ENCODE peak calls at places on chromosomes 11 and 22, in four cellular contexts. One of them, this sample, is unnamed.

GRCh38 chr11:44632466-44633123 is 67.1 kb downstream of the CD82 start:
- DNase-seq in HepG2: peak; percentile 49
- DNase-seq in K562: peak; percentile 69
- DNase-seq in GM12878: no peak
- DNase-seq in this sample: peak; percentile 57

GRCh38 chr22:37187552-37187890 is 526 bp downstream of the C1QTNF6 start:
- DNase-seq in K562: no peak
- DNase-seq in GM12878: no peak
- DNase-seq in HepG2: no peak
- DNase-seq in this sample: no peak

GRCh38 chr22:17077255-17077654 is 7.5 kb upstream of the IL17RA start:
- DNase-seq in K562: no peak
- DNase-seq in GM12878: no peak
- DNase-seq in HepG2: no peak
- DNase-seq in this sample: no peak

GRCh38 chr11:80182906-80183305 is 742.1 kb upstream of the TENM4 start:
- DNase-seq in K562: no peak
- DNase-seq in HepG2: no peak
- DNase-seq in GM12878: no peak
- DNase-seq in this sample: no peak

GRCh38 chr11:134357545-134357839 is 25.7 kb downstream of the GLB1L2 start:
- DNase-seq in K562: no peak
- DNase-seq in GM12878: no peak
- DNase-seq in HepG2: no peak
- DNase-seq in this sample: no peak

GRCh38 chr22:33328789-33329296 is 270.7 kb upstream of the SYN3 start:
- DNase-seq in HepG2: peak; percentile 55
- DNase-seq in K562: no peak
- DNase-seq in GM12878: no peak
- DNase-seq in this sample: no peak

GRCh38 chr11:72781063-72781312 is 12.9 kb downstream of the STARD10 start:
- DNase-seq in GM12878: no peak
- DNase-seq in K562: no peak
- DNase-seq in HepG2: no peak
- DNase-seq in this sample: no peak

GRCh38 chr11:9146477-9146876 is 55.1 kb upstream of the SCUBE2 start:
- DNase-seq in HepG2: no peak
- DNase-seq in K562: no peak
- DNase-seq in GM12878: no peak
- DNase-seq in this sample: no peak

GRCh38 chr22:26383968-26384576 is 45.0 kb upstream of the ASPHD2 start:
- DNase-seq in GM12878: no peak
- DNase-seq in HepG2: no peak
- DNase-seq in K562: no peak
- DNase-seq in this sample: no peak

GRCh38 chr11:21909145-21909544 is 283.7 kb upstream of the ANO5 start:
- DNase-seq in GM12878: no peak
- DNase-seq in HepG2: no peak
- DNase-seq in K562: no peak
- DNase-seq in this sample: no peak

GRCh38 chr11:102341844-102342318 is 5.1 kb upstream of the BIRC2 start:
- DNase-seq in GM12878: peak; percentile 76
- DNase-seq in K562: peak; percentile 80
- DNase-seq in HepG2: peak; percentile 78
- DNase-seq in this sample: no peak

GRCh38 chr22:40392618-40393017 is 22.2 kb downstream of the SGSM3 start:
- DNase-seq in GM12878: no peak
- DNase-seq in K562: no peak
- DNase-seq in HepG2: no peak
- DNase-seq in this sample: no peak

GRCh38 chr11:10931761-10932700 is 74.2 kb upstream of the ZBED5 start:
- DNase-seq in HepG2: no peak
- DNase-seq in GM12878: no peak
- DNase-seq in K562: no peak
- DNase-seq in this sample: no peak

GRCh38 chr22:46830001-46830715 is 67.7 kb downstream of the TBC1D22A start:
- DNase-seq in HepG2: no peak
- DNase-seq in GM12878: no peak
- DNase-seq in K562: no peak
- DNase-seq in this sample: no peak

GRCh38 chr11:111635706-111636045 is 33.4 kb downstream of the SIK2 start:
- DNase-seq in K562: peak; percentile 9
- DNase-seq in HepG2: no peak
- DNase-seq in GM12878: no peak
- DNase-seq in this sample: no peak

GRCh38 chr11:118618115-118618990 is 10.9 kb downstream of the PHLDB1 start:
- DNase-seq in GM12878: no peak
- DNase-seq in K562: no peak
- DNase-seq in HepG2: no peak
- DNase-seq in this sample: no peak

GRCh38 chr11:71183878-71184277 is 68.5 kb downstream of the SHANK2 start:
- DNase-seq in GM12878: no peak
- DNase-seq in K562: no peak
- DNase-seq in HepG2: no peak
- DNase-seq in this sample: no peak

GRCh38 chr11:16920559-16920958 is 93.7 kb downstream of the PLEKHA7 start:
- DNase-seq in HepG2: no peak
- DNase-seq in K562: no peak
- DNase-seq in GM12878: no peak
- DNase-seq in this sample: no peak
- TF ChIP-seq JUND in HepG2: no peak
- TF ChIP-seq JUND in K562: no peak
- TF ChIP-seq JUND in GM12878: no peak
- TF ChIP-seq JUND in this sample: no peak

GRCh38 chr22:44325718-44326548 is 13.2 kb upstream of the SHISAL1 start:
- DNase-seq in K562: no peak
- DNase-seq in HepG2: no peak
- DNase-seq in GM12878: no peak
- DNase-seq in this sample: no peak
- TF ChIP-seq ATF2 in K562: no peak
- TF ChIP-seq ATF2 in HepG2: no peak
- TF ChIP-seq ATF2 in GM12878: no peak
- TF ChIP-seq ATF2 in this sample: no peak

GRCh38 chr11:970319-970871 is 44.7 kb downstream of the AP2A2 start:
- DNase-seq in GM12878: no peak
- DNase-seq in HepG2: no peak
- DNase-seq in K562: no peak
- DNase-seq in this sample: no peak

GRCh38 chr11:968822-969221 is 43.2 kb downstream of the AP2A2 start:
- DNase-seq in HepG2: no peak
- DNase-seq in K562: no peak
- DNase-seq in GM12878: no peak
- DNase-seq in this sample: no peak

GRCh38 chr11:967995-968751 is 42.5 kb downstream of the AP2A2 start:
- DNase-seq in GM12878: no peak
- DNase-seq in K562: no peak
- DNase-seq in HepG2: no peak
- DNase-seq in this sample: no peak

GRCh38 chr11:971092-971690 is 45.5 kb downstream of the AP2A2 start:
- DNase-seq in HepG2: no peak
- DNase-seq in K562: no peak
- DNase-seq in GM12878: no peak
- DNase-seq in this sample: no peak

GRCh38 chr11:969651-970205 is 44.1 kb downstream of the AP2A2 start:
- DNase-seq in HepG2: no peak
- DNase-seq in K562: no peak
- DNase-seq in GM12878: no peak
- DNase-seq in this sample: no peak
- TF ChIP-seq EZH2 in HepG2: no peak
- TF ChIP-seq EZH2 in K562: no peak
- TF ChIP-seq EZH2 in GM12878: no peak
- TF ChIP-seq EZH2 in this sample: no peak

GRCh38 chr22:48920776-48921241 is 906.9 kb downstream of the BRD1 start:
- DNase-seq in GM12878: no peak
- DNase-seq in K562: no peak
- DNase-seq in HepG2: no peak
- DNase-seq in this sample: peak; percentile 37
- TF ChIP-seq JUND in GM12878: no peak
- TF ChIP-seq JUND in K562: no peak
- TF ChIP-seq JUND in HepG2: no peak
- TF ChIP-seq JUND in this sample: no peak

GRCh38 chr22:50009251-50009650 is 3.3 kb downstream of the IL17REL start:
- DNase-seq in GM12878: no peak
- DNase-seq in K562: no peak
- DNase-seq in HepG2: no peak
- DNase-seq in this sample: peak; percentile 46
- TF ChIP-seq ATF2 in GM12878: no peak
- TF ChIP-seq ATF2 in K562: no peak
- TF ChIP-seq ATF2 in HepG2: no peak
- TF ChIP-seq ATF2 in this sample: no peak

DNA sequence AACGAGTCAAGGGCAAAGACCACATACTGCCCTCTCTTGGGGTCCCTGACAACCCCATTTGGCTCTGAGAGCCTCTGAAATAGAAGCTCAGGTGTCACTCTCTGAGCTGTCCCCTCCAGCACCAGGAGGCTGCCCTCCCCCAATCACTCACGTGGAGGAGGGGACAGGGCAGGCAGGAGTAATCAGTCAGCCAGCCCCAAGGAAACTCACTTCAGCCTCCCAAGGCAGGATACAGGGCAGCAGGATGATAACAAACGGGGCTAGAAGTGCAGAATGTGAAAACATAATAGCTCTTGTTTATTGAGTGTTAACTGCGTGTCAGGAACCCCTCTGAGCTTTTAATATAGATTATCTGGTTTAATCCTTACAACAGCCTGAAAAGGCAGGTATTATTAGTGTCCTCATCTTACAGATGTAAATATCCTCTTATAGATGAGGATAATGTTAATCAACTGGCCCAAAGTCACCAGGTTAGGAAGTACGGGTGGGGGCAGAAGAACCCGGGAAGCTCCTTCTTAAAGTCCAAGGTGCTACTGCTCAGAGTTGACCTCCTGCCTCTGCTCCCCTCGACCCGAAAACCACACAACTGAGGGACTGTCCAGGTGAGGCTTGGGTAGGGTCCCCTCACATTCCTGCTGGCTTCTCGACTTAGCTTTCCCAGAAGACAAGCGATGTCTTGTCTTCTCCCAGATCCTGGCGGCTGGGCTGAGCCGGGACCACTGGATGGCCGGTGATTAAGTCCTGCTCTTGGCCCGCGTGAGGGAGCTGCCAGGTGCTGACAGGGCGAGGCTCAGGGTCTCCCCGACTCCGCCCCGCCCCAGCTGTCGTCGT is 2.7 kb downstream of the CHRM4 start:
- DNase-seq in HepG2: no peak
- DNase-seq in GM12878: no peak
- DNase-seq in K562: peak; percentile 36
- DNase-seq in this sample: no peak
- TF ChIP-seq EZH2 in HepG2: no peak
- TF ChIP-seq EZH2 in GM12878: peak; percentile 51
- TF ChIP-seq EZH2 in K562: no peak
- TF ChIP-seq EZH2 in this sample: no peak

GRCh38 chr11:69353696-69354544 is 60.0 kb downstream of the MYEOV start:
- DNase-seq in HepG2: no peak
- DNase-seq in K562: no peak
- DNase-seq in GM12878: no peak
- DNase-seq in this sample: peak; percentile 45

GRCh38 chr11:69352715-69353325 is 58.9 kb downstream of the MYEOV start:
- DNase-seq in HepG2: no peak
- DNase-seq in K562: no peak
- DNase-seq in GM12878: no peak
- DNase-seq in this sample: peak; percentile 34

GRCh38 chr11:69355959-69356702 is 62.2 kb downstream of the MYEOV start:
- DNase-seq in GM12878: no peak
- DNase-seq in HepG2: no peak
- DNase-seq in K562: no peak
- DNase-seq in this sample: no peak

GRCh38 chr11:69355346-69355940 is 61.5 kb downstream of the MYEOV start:
- DNase-seq in GM12878: no peak
- DNase-seq in K562: no peak
- DNase-seq in HepG2: no peak
- DNase-seq in this sample: peak; percentile 11

GRCh38 chr11:69354545-69354897 is 60.6 kb downstream of the MYEOV start:
- DNase-seq in GM12878: no peak
- DNase-seq in HepG2: no peak
- DNase-seq in K562: no peak
- DNase-seq in this sample: no peak
- TF ChIP-seq JUND in GM12878: no peak
- TF ChIP-seq JUND in HepG2: no peak
- TF ChIP-seq JUND in K562: no peak
- TF ChIP-seq JUND in this sample: no peak

GRCh38 chr11:69667619-69668604 is 7.2 kb downstream of the LTO1 start:
- DNase-seq in GM12878: no peak
- DNase-seq in HepG2: peak; percentile 92
- DNase-seq in K562: no peak
- DNase-seq in this sample: no peak
- TF ChIP-seq ATF2 in GM12878: no peak
- TF ChIP-seq ATF2 in HepG2: peak; percentile 66
- TF ChIP-seq ATF2 in K562: no peak
- TF ChIP-seq ATF2 in this sample: no peak